ENCODE peak calls at places on chromosomes 5 and 9, in eight cellular contexts. Z, W, L, P, O, R, V and N are unnamed samples.

GRCh38 chr5:55062039-55062779 is 38.2 kb downstream of the GZMK start:
- DNase-seq in Z (no peak), W (no peak), L (no peak), P (no peak), O (no peak), R (no peak), V (no peak), N (no peak)

GRCh38 chr5:90055831-90056328 is 353.7 kb downstream of the CETN3 start:
- DNase-seq in Z (no peak), W (no peak), L (no peak), P (no peak), O (no peak), R (peak), V (no peak), N (no peak)

GRCh38 chr9:127921592-127922120 is 4.8 kb upstream of the ST6GALNAC4 start:
- DNase-seq in Z (peak), W (peak), L (peak), P (no peak), O (no peak), R (no peak), V (peak), N (peak)

GRCh38 chr5:131209506-131210191 is 38.9 kb downstream of the LYRM7 start:
- DNase-seq in Z (peak), W (peak), L (no peak), P (no peak), O (no peak), R (no peak), V (no peak), N (no peak)

GRCh38 chr5:158821321-158821720 is 278.4 kb downstream of the EBF1 start:
- DNase-seq in Z (peak), W (no peak), L (no peak), P (no peak), O (no peak), R (no peak), V (no peak), N (no peak)

GRCh38 chr9:136403538-136403914 is 3.6 kb upstream of the SNAPC4 start:
- DNase-seq in Z (peak), W (no peak), L (no peak), P (no peak), O (no peak), R (no peak), V (no peak), N (no peak)

GRCh38 chr5:10452768-10453331 is 11.2 kb downstream of the ROPN1L start:
- DNase-seq in Z (peak), W (peak), L (peak), P (no peak), O (no peak), R (peak), V (no peak), N (no peak)

GRCh38 chr9:135032868-135033460 is 54.5 kb upstream of the OLFM1 start:
- DNase-seq in Z (no peak), W (no peak), L (no peak), P (no peak), O (no peak), R (no peak), V (no peak), N (peak)

GRCh38 chr5:43192558-43193170 is 639 bp downstream of the NIM1K start:
- DNase-seq in Z (peak), W (no peak), L (peak), P (no peak), O (no peak), R (no peak), V (peak), N (no peak)

GRCh38 chr9:4987996-4988421 is 2.9 kb downstream of the JAK2 start:
- DNase-seq in Z (peak), W (peak), L (peak), P (no peak), O (no peak), R (peak), V (no peak), N (no peak)

DNA sequence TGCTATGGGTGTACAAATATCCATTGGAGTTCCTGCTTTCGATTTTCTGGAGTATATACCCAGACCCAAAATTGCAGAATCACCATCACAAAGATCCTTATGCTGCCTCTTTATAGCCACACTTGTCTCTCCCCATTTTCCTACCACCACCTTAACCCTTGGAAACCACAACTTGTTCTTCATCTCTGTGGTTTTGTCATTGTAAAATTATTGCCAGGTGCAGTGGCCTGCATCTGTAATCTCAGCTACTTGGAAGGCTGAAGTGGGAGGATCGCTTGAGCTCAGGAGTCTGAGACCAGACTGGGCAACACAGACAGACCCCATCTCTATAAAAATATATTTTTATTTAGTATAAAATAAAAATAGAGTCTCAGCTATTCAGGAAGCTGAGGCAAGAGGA is 166.1 kb downstream of the HSD17B3 start:
- DNase-seq in Z (no peak), W (no peak), L (no peak), P (no peak), O (no peak), R (no peak), V (no peak), N (no peak)
- TF ChIP-seq CTCF in Z (no peak), W (no peak), L (no peak), P (no peak), O (no peak), R (no peak), V (no peak), N (no peak)

GRCh38 chr5:179343902-179344300 is 1.4 kb downstream of the ADAMTS2 start:
- DNase-seq in Z (no peak), W (no peak), L (peak), P (no peak), O (no peak), R (no peak), V (peak), N (no peak)
- TF ChIP-seq CTCF in Z (no peak), W (no peak), L (peak), P (peak), O (no peak), R (peak), V (peak), N (peak)

DNA sequence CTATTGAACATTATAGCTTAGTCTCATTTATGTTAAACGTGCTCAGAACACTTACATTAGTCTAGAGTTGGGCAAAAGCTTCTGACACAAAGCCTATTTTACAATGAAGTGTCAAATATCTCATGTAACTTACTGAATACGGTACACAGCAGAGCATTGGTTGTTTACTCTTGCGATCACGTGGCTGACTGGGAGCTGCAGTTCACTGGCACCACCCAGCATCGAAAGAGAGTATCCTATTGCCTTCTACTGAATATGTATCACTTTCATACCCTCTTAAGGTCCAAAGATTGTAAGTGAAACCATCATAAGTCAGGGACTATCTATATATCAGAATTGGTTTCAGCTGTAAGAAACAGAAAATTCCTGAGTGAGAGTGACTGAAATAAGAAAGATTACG is 42.6 kb upstream of the OSMR start:
- DNase-seq in Z (no peak), W (no peak), L (no peak), P (no peak), O (no peak), R (no peak), V (no peak), N (no peak)
- TF ChIP-seq CTCF in Z (no peak), W (no peak), L (no peak), P (no peak), O (no peak), R (no peak), V (no peak), N (no peak)

GRCh38 chr5:124220418-124220817 is 526.0 kb downstream of the ZNF608 start:
- DNase-seq in Z (no peak), W (no peak), L (no peak), P (no peak), O (no peak), R (no peak), V (no peak), N (no peak)
- TF ChIP-seq CTCF in Z (no peak), W (no peak), L (no peak), P (no peak), O (no peak), R (no peak), V (no peak), N (no peak)

GRCh38 chr5:66842540-66842939 is 246.3 kb downstream of the MAST4 start:
- DNase-seq in Z (no peak), W (no peak), L (no peak), P (no peak), O (no peak), R (no peak), V (no peak), N (no peak)
- TF ChIP-seq CTCF in Z (no peak), W (no peak), L (no peak), P (no peak), O (no peak), R (no peak), V (no peak), N (no peak)

GRCh38 chr5:41761663-41762062 is 108.6 kb downstream of the OXCT1 start:
- DNase-seq in Z (no peak), W (no peak), L (no peak), P (no peak), O (no peak), R (no peak), V (no peak), N (no peak)
- TF ChIP-seq CTCF in Z (no peak), W (no peak), L (no peak), P (no peak), O (no peak), R (no peak), V (no peak), N (no peak)

DNA sequence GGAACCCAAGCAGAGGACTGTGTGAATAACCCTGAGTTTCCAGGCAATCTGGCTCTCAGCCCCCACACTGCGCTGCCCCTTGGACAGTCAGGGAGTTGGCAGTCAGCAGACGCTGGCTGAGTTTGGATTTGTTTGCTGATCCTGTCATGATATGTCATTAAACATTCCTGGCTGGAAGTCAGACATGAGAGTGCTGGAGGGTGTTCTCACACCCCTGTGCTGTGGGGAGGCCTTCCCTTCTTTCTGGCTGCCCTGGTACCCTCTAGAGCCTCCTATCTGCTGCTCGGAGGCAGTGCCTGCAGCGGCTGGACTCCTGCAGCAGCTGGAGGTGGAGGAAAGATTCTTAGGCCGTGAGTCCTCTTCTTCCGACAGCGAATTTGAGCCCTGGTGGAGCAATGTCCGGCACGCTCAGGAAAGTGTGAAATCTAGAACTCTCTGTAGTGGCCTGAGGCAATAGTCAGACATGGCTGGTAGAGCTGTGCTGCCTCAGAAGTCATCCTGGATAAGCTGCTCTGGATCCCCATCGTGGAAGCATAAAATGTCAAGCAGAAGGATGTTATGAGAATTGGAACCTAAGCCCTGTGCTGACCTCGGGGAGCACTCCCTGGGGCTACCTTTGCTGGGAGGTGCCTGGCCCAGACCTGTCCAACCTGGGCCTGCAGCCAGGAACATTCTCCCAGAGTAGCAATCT is 72.0 kb downstream of the PDE8B start:
- DNase-seq in Z (no peak), W (no peak), L (no peak), P (no peak), O (no peak), R (peak), V (peak), N (no peak)
- TF ChIP-seq CTCF in Z (no peak), W (no peak), L (no peak), P (peak), O (no peak), R (peak), V (no peak), N (peak)